ENCODE peak calls at places on chromosomes 1 and 21, in five cellular contexts. One of them, this sample, is unnamed.

GRCh38 chr1:240092301-240093119 is 827 bp downstream of the FMN2 start:
- DNase-seq in body of pancreas: no peak
- DNase-seq in esophagus muscularis mucosa: no peak
- DNase-seq in mesothelial cell of epicardium: peak
- DNase-seq in NAMALWA: no peak
- DNase-seq in this sample: no peak

GRCh38 chr21:41521489-41522027 is 13.6 kb upstream of the TMPRSS2 start:
- DNase-seq in body of pancreas: no peak
- DNase-seq in esophagus muscularis mucosa: no peak
- DNase-seq in mesothelial cell of epicardium: no peak
- DNase-seq in NAMALWA: no peak
- DNase-seq in this sample: no peak

GRCh38 chr1:241714321-241715218 is 62.5 kb downstream of the WDR64 start:
- DNase-seq in body of pancreas: no peak
- DNase-seq in esophagus muscularis mucosa: no peak
- DNase-seq in mesothelial cell of epicardium: no peak
- DNase-seq in NAMALWA: no peak
- DNase-seq in this sample: no peak

GRCh38 chr1:240802271-240802670 is 190.3 kb upstream of the GREM2 start:
- DNase-seq in body of pancreas: no peak
- DNase-seq in esophagus muscularis mucosa: no peak
- DNase-seq in mesothelial cell of epicardium: no peak
- DNase-seq in NAMALWA: no peak
- DNase-seq in this sample: no peak

GRCh38 chr1:24547195-24547594 is 8.7 kb upstream of the NCMAP start:
- DNase-seq in body of pancreas: no peak
- DNase-seq in esophagus muscularis mucosa: no peak
- DNase-seq in mesothelial cell of epicardium: no peak
- DNase-seq in NAMALWA: no peak
- DNase-seq in this sample: no peak

GRCh38 chr1:12010751-12011570 is 8.3 kb upstream of the MIIP start:
- DNase-seq in body of pancreas: no peak
- DNase-seq in esophagus muscularis mucosa: no peak
- DNase-seq in mesothelial cell of epicardium: no peak
- DNase-seq in NAMALWA: no peak
- DNase-seq in this sample: no peak

GRCh38 chr1:90504509-90504908 is 212.6 kb downstream of the BARHL2 start:
- DNase-seq in body of pancreas: no peak
- DNase-seq in esophagus muscularis mucosa: no peak
- DNase-seq in mesothelial cell of epicardium: no peak
- DNase-seq in NAMALWA: no peak
- DNase-seq in this sample: no peak

GRCh38 chr1:18530567-18531502 is 50.1 kb downstream of the KLHDC7A start:
- DNase-seq in body of pancreas: peak
- DNase-seq in esophagus muscularis mucosa: peak
- DNase-seq in mesothelial cell of epicardium: no peak
- DNase-seq in NAMALWA: no peak
- DNase-seq in this sample: peak

GRCh38 chr1:55640708-55641473 is 425.7 kb upstream of the USP24 start:
- DNase-seq in body of pancreas: peak
- DNase-seq in esophagus muscularis mucosa: peak
- DNase-seq in mesothelial cell of epicardium: no peak
- DNase-seq in NAMALWA: peak
- DNase-seq in this sample: peak

GRCh38 chr1:41662061-41662655 is 177.7 kb upstream of the EDN2 start:
- DNase-seq in body of pancreas: peak
- DNase-seq in esophagus muscularis mucosa: no peak
- DNase-seq in mesothelial cell of epicardium: peak
- DNase-seq in NAMALWA: peak
- DNase-seq in this sample: no peak

GRCh38 chr1:165854101-165854845 is 26.9 kb downstream of the UCK2 start:
- DNase-seq in body of pancreas: no peak
- DNase-seq in esophagus muscularis mucosa: no peak
- DNase-seq in mesothelial cell of epicardium: no peak
- DNase-seq in NAMALWA: no peak
- DNase-seq in this sample: no peak

GRCh38 chr1:177466286-177466685 is 295.5 kb downstream of the BRINP2 start:
- DNase-seq in body of pancreas: no peak
- DNase-seq in esophagus muscularis mucosa: no peak
- DNase-seq in mesothelial cell of epicardium: no peak
- DNase-seq in NAMALWA: no peak
- DNase-seq in this sample: no peak

GRCh38 chr1:155648207-155649147 is 38.5 kb downstream of the MSTO1 start:
- DNase-seq in body of pancreas: no peak
- DNase-seq in esophagus muscularis mucosa: no peak
- DNase-seq in mesothelial cell of epicardium: no peak
- DNase-seq in NAMALWA: no peak
- DNase-seq in this sample: no peak

GRCh38 chr1:61426254-61426653 is 298.7 kb downstream of the TM2D1 start:
- DNase-seq in body of pancreas: no peak
- DNase-seq in esophagus muscularis mucosa: no peak
- DNase-seq in mesothelial cell of epicardium: no peak
- DNase-seq in NAMALWA: no peak
- DNase-seq in this sample: no peak

GRCh38 chr1:202367200-202367742 is 18.8 kb downstream of the PPP1R12B start:
- DNase-seq in body of pancreas: no peak
- DNase-seq in esophagus muscularis mucosa: no peak
- DNase-seq in mesothelial cell of epicardium: no peak
- DNase-seq in NAMALWA: no peak
- DNase-seq in this sample: no peak

GRCh38 chr1:113219377-113219776 is 146.4 kb downstream of the LRIG2 start:
- DNase-seq in body of pancreas: no peak
- DNase-seq in esophagus muscularis mucosa: no peak
- DNase-seq in mesothelial cell of epicardium: no peak
- DNase-seq in NAMALWA: peak
- DNase-seq in this sample: no peak

GRCh38 chr1:9269721-9270120 is 23.0 kb upstream of the SPSB1 start:
- DNase-seq in body of pancreas: no peak
- DNase-seq in esophagus muscularis mucosa: no peak
- DNase-seq in mesothelial cell of epicardium: no peak
- DNase-seq in NAMALWA: no peak
- DNase-seq in this sample: no peak

GRCh38 chr1:164515221-164515620 is 43.8 kb upstream of the PBX1 start:
- DNase-seq in body of pancreas: no peak
- DNase-seq in esophagus muscularis mucosa: no peak
- DNase-seq in mesothelial cell of epicardium: no peak
- DNase-seq in NAMALWA: no peak
- DNase-seq in this sample: no peak

GRCh38 chr1:173002891-173003582 is 47.7 kb downstream of the TNFSF18 start:
- DNase-seq in body of pancreas: no peak
- DNase-seq in esophagus muscularis mucosa: no peak
- DNase-seq in mesothelial cell of epicardium: no peak
- DNase-seq in NAMALWA: no peak
- DNase-seq in this sample: no peak

GRCh38 chr1:95287078-95287477 is 53.1 kb downstream of the RWDD3 start:
- DNase-seq in body of pancreas: no peak
- DNase-seq in esophagus muscularis mucosa: no peak
- DNase-seq in mesothelial cell of epicardium: no peak
- DNase-seq in NAMALWA: no peak
- DNase-seq in this sample: no peak

GRCh38 chr1:1954831-1955441 is 35.9 kb upstream of the TMEM52 start:
- DNase-seq in body of pancreas: no peak
- DNase-seq in esophagus muscularis mucosa: no peak
- DNase-seq in mesothelial cell of epicardium: no peak
- DNase-seq in NAMALWA: peak
- DNase-seq in this sample: no peak

GRCh38 chr1:93556291-93556690 is 108.4 kb downstream of the FNBP1L start:
- DNase-seq in body of pancreas: peak
- DNase-seq in esophagus muscularis mucosa: no peak
- DNase-seq in mesothelial cell of epicardium: no peak
- DNase-seq in NAMALWA: no peak
- DNase-seq in this sample: no peak

GRCh38 chr1:82503805-82504204 is 703.1 kb downstream of the ADGRL2 start:
- DNase-seq in body of pancreas: no peak
- DNase-seq in esophagus muscularis mucosa: no peak
- DNase-seq in mesothelial cell of epicardium: no peak
- DNase-seq in NAMALWA: no peak
- DNase-seq in this sample: no peak

GRCh38 chr1:21347072-21347581 is 56.9 kb upstream of the ECE1 start:
- DNase-seq in body of pancreas: no peak
- DNase-seq in esophagus muscularis mucosa: no peak
- DNase-seq in mesothelial cell of epicardium: no peak
- DNase-seq in NAMALWA: no peak
- DNase-seq in this sample: no peak

GRCh38 chr1:31413405-31414005 is 492 bp downstream of the SERINC2 start:
- DNase-seq in body of pancreas: peak
- DNase-seq in esophagus muscularis mucosa: no peak
- DNase-seq in mesothelial cell of epicardium: peak
- DNase-seq in NAMALWA: no peak
- DNase-seq in this sample: peak

GRCh38 chr1:106676021-106676420 is 380.5 kb upstream of the PRMT6 start:
- DNase-seq in body of pancreas: no peak
- DNase-seq in esophagus muscularis mucosa: no peak
- DNase-seq in mesothelial cell of epicardium: no peak
- DNase-seq in NAMALWA: no peak
- DNase-seq in this sample: no peak

GRCh38 chr1:188652678-188653077 is 1823.9 kb downstream of the PLA2G4A start:
- DNase-seq in body of pancreas: no peak
- DNase-seq in esophagus muscularis mucosa: no peak
- DNase-seq in mesothelial cell of epicardium: no peak
- DNase-seq in NAMALWA: no peak
- DNase-seq in this sample: no peak

GRCh38 chr1:218557731-218558130 is 212.6 kb downstream of the TGFB2 start:
- DNase-seq in body of pancreas: peak
- DNase-seq in esophagus muscularis mucosa: no peak
- DNase-seq in mesothelial cell of epicardium: no peak
- DNase-seq in NAMALWA: no peak
- DNase-seq in this sample: no peak

GRCh38 chr21:28516996-28517592 is 475.6 kb downstream of the LTN1 start:
- DNase-seq in body of pancreas: peak
- DNase-seq in esophagus muscularis mucosa: no peak
- DNase-seq in mesothelial cell of epicardium: no peak
- DNase-seq in NAMALWA: peak
- DNase-seq in this sample: peak

This sample was measured in suprapubic skin.